ENCODE peak calls at places on chromosomes 4 and X, in ten cellular contexts. One of them, this sample, is unnamed.

GRCh38 chrX:124406294-124407013 is 60.1 kb downstream of the SH2D1A start:
- DNase-seq in CD4-positive, CD25-positive, alpha-beta regulatory T cell: peak
- DNase-seq in transverse colon: peak
- DNase-seq in iPS DF 6.9: peak
- DNase-seq in IMR-90: peak
- DNase-seq in GM12865: peak
- DNase-seq in left ventricle myocardium inferior: no peak
- DNase-seq in cardiac muscle cell: peak
- DNase-seq in K562: peak
- DNase-seq in naive thymus-derived CD4-positive, alpha-beta T cell: peak
- DNase-seq in this sample: peak

GRCh38 chrX:54530358-54530900 is 410 bp downstream of the GNL3L start:
- DNase-seq in transverse colon: no peak
- DNase-seq in CD4-positive, CD25-positive, alpha-beta regulatory T cell: no peak
- DNase-seq in GM12865: peak
- DNase-seq in left ventricle myocardium inferior: no peak
- DNase-seq in iPS DF 6.9: no peak
- DNase-seq in naive thymus-derived CD4-positive, alpha-beta T cell: peak
- DNase-seq in cardiac muscle cell: no peak
- DNase-seq in K562: peak
- DNase-seq in IMR-90: no peak
- DNase-seq in this sample: no peak

GRCh38 chrX:153411255-153411987 is at the start of gene ZFP92:
- DNase-seq in cardiac muscle cell: no peak
- DNase-seq in K562: peak
- DNase-seq in GM12865: no peak
- DNase-seq in IMR-90: no peak
- DNase-seq in transverse colon: peak
- DNase-seq in naive thymus-derived CD4-positive, alpha-beta T cell: peak
- DNase-seq in left ventricle myocardium inferior: peak
- DNase-seq in CD4-positive, CD25-positive, alpha-beta regulatory T cell: peak
- DNase-seq in iPS DF 6.9: no peak
- DNase-seq in this sample: no peak

GRCh38 chr4:87120411-87121162 is 99.8 kb downstream of the KLHL8 start:
- DNase-seq in cardiac muscle cell: peak
- DNase-seq in iPS DF 6.9: no peak
- DNase-seq in CD4-positive, CD25-positive, alpha-beta regulatory T cell: no peak
- DNase-seq in GM12865: no peak
- DNase-seq in transverse colon: peak
- DNase-seq in naive thymus-derived CD4-positive, alpha-beta T cell: no peak
- DNase-seq in IMR-90: peak
- DNase-seq in left ventricle myocardium inferior: no peak
- DNase-seq in K562: no peak
- DNase-seq in this sample: no peak

GRCh38 chr4:15037923-15038541 is 35.8 kb downstream of the CPEB2 start:
- DNase-seq in naive thymus-derived CD4-positive, alpha-beta T cell: no peak
- DNase-seq in cardiac muscle cell: no peak
- DNase-seq in GM12865: no peak
- DNase-seq in K562: no peak
- DNase-seq in transverse colon: no peak
- DNase-seq in left ventricle myocardium inferior: no peak
- DNase-seq in iPS DF 6.9: no peak
- DNase-seq in IMR-90: peak
- DNase-seq in CD4-positive, CD25-positive, alpha-beta regulatory T cell: no peak
- DNase-seq in this sample: no peak

GRCh38 chr4:108693819-108694218 is 43.4 kb downstream of the OSTC start:
- DNase-seq in K562: no peak
- DNase-seq in naive thymus-derived CD4-positive, alpha-beta T cell: no peak
- DNase-seq in transverse colon: no peak
- DNase-seq in cardiac muscle cell: no peak
- DNase-seq in IMR-90: peak
- DNase-seq in CD4-positive, CD25-positive, alpha-beta regulatory T cell: no peak
- DNase-seq in left ventricle myocardium inferior: no peak
- DNase-seq in iPS DF 6.9: no peak
- DNase-seq in GM12865: no peak
- DNase-seq in this sample: no peak

GRCh38 chr4:153467897-153468262 is 1.7 kb downstream of the TMEM131L start:
- DNase-seq in K562: no peak
- DNase-seq in IMR-90: no peak
- DNase-seq in iPS DF 6.9: no peak
- DNase-seq in naive thymus-derived CD4-positive, alpha-beta T cell: peak
- DNase-seq in CD4-positive, CD25-positive, alpha-beta regulatory T cell: no peak
- DNase-seq in cardiac muscle cell: no peak
- DNase-seq in transverse colon: no peak
- DNase-seq in left ventricle myocardium inferior: no peak
- DNase-seq in GM12865: peak
- DNase-seq in this sample: peak

GRCh38 chr4:111542056-111542455 is 603.2 kb upstream of the FAM241A start:
- DNase-seq in cardiac muscle cell: no peak
- DNase-seq in left ventricle myocardium inferior: no peak
- DNase-seq in naive thymus-derived CD4-positive, alpha-beta T cell: no peak
- DNase-seq in GM12865: no peak
- DNase-seq in K562: no peak
- DNase-seq in IMR-90: peak
- DNase-seq in iPS DF 6.9: no peak
- DNase-seq in CD4-positive, CD25-positive, alpha-beta regulatory T cell: no peak
- DNase-seq in transverse colon: no peak
- DNase-seq in this sample: no peak

GRCh38 chr4:121594796-121595526 is 101.8 kb downstream of the ANXA5 start:
- DNase-seq in left ventricle myocardium inferior: no peak
- DNase-seq in IMR-90: peak
- DNase-seq in iPS DF 6.9: no peak
- DNase-seq in CD4-positive, CD25-positive, alpha-beta regulatory T cell: no peak
- DNase-seq in GM12865: no peak
- DNase-seq in K562: no peak
- DNase-seq in naive thymus-derived CD4-positive, alpha-beta T cell: no peak
- DNase-seq in transverse colon: no peak
- DNase-seq in cardiac muscle cell: no peak
- DNase-seq in this sample: no peak

GRCh38 chr4:47640911-47641310 is 155.8 kb downstream of the ATP10D start:
- DNase-seq in IMR-90: peak
- DNase-seq in iPS DF 6.9: no peak
- DNase-seq in left ventricle myocardium inferior: no peak
- DNase-seq in cardiac muscle cell: no peak
- DNase-seq in transverse colon: no peak
- DNase-seq in naive thymus-derived CD4-positive, alpha-beta T cell: no peak
- DNase-seq in K562: no peak
- DNase-seq in CD4-positive, CD25-positive, alpha-beta regulatory T cell: no peak
- DNase-seq in GM12865: no peak
- DNase-seq in this sample: no peak

DNA sequence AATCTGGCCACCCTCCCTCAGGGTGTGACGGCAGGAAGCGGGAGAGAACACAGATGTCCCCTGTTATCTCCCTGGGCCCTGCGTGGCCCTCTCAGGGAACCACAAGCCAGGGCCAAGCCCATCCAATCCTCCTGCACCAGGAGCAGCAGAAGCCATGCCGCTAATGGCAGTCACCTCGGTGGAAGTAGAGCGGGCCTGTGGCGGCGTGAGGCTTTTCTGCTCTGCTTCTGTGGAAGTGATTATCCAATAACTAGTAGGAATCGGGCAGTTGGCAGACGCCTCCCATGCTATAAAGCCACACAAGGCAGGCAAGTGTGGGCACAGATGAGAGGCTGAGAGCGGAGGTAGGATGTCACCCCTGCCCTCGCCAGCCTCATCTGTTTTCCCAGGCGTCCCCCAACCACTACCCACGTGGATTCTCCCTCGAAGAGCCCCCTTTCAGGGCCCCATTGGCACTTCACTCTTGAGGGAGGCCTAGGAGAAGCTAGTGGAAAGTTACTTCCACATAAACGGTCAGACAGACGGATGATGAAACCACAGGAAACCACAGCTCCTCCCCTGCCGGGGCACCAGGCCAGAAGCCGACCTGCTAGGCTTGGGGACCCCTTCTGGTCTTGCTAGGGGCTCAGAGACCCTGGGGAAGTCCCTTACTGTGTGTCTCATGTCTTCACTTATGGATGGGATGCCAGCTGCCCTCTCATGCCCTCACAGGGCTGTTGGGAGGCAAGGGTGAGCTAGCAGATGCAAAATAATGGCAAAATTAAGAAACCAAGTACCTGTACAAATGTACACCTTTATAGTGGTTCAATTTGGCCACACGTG is 18.8 kb upstream of the TMSB4X start:
- DNase-seq in left ventricle myocardium inferior: peak
- DNase-seq in iPS DF 6.9: no peak
- DNase-seq in CD4-positive, CD25-positive, alpha-beta regulatory T cell: peak
- DNase-seq in naive thymus-derived CD4-positive, alpha-beta T cell: peak
- DNase-seq in GM12865: peak
- DNase-seq in cardiac muscle cell: no peak
- DNase-seq in IMR-90: peak
- DNase-seq in K562: peak
- DNase-seq in transverse colon: peak
- DNase-seq in this sample: peak
- H3K4me3 ChIP-seq in left ventricle myocardium inferior: no peak
- H3K4me3 ChIP-seq in iPS DF 6.9: no peak
- H3K4me3 ChIP-seq in CD4-positive, CD25-positive, alpha-beta regulatory T cell: peak
- H3K4me3 ChIP-seq in naive thymus-derived CD4-positive, alpha-beta T cell: peak
- H3K4me3 ChIP-seq in GM12865: peak
- H3K4me3 ChIP-seq in cardiac muscle cell: no peak
- H3K4me3 ChIP-seq in IMR-90: no peak
- H3K4me3 ChIP-seq in K562: peak
- H3K4me3 ChIP-seq in transverse colon: no peak
- H3K4me3 ChIP-seq in this sample: peak

GRCh38 chr4:80197601-80198444 is 520 bp downstream of the PRDM8 start:
- DNase-seq in CD4-positive, CD25-positive, alpha-beta regulatory T cell: no peak
- DNase-seq in transverse colon: no peak
- DNase-seq in iPS DF 6.9: no peak
- DNase-seq in GM12865: no peak
- DNase-seq in K562: no peak
- DNase-seq in cardiac muscle cell: peak
- DNase-seq in left ventricle myocardium inferior: no peak
- DNase-seq in IMR-90: no peak
- DNase-seq in naive thymus-derived CD4-positive, alpha-beta T cell: no peak
- DNase-seq in this sample: no peak

GRCh38 chr4:80202190-80202711 is 4.9 kb downstream of the PRDM8 start:
- DNase-seq in cardiac muscle cell: peak
- DNase-seq in CD4-positive, CD25-positive, alpha-beta regulatory T cell: peak
- DNase-seq in left ventricle myocardium inferior: peak
- DNase-seq in naive thymus-derived CD4-positive, alpha-beta T cell: peak
- DNase-seq in iPS DF 6.9: no peak
- DNase-seq in transverse colon: peak
- DNase-seq in GM12865: peak
- DNase-seq in IMR-90: peak
- DNase-seq in K562: no peak
- DNase-seq in this sample: peak

GRCh38 chr4:80199004-80199579 is 1.8 kb downstream of the PRDM8 start:
- DNase-seq in K562: no peak
- DNase-seq in IMR-90: no peak
- DNase-seq in left ventricle myocardium inferior: no peak
- DNase-seq in iPS DF 6.9: no peak
- DNase-seq in transverse colon: no peak
- DNase-seq in naive thymus-derived CD4-positive, alpha-beta T cell: no peak
- DNase-seq in GM12865: no peak
- DNase-seq in CD4-positive, CD25-positive, alpha-beta regulatory T cell: no peak
- DNase-seq in cardiac muscle cell: no peak
- DNase-seq in this sample: no peak

GRCh38 chr4:80201326-80202151 is 4.2 kb downstream of the PRDM8 start:
- DNase-seq in CD4-positive, CD25-positive, alpha-beta regulatory T cell: peak
- DNase-seq in IMR-90: peak
- DNase-seq in GM12865: peak
- DNase-seq in iPS DF 6.9: no peak
- DNase-seq in cardiac muscle cell: peak
- DNase-seq in left ventricle myocardium inferior: peak
- DNase-seq in K562: no peak
- DNase-seq in transverse colon: peak
- DNase-seq in naive thymus-derived CD4-positive, alpha-beta T cell: peak
- DNase-seq in this sample: peak

GRCh38 chr4:80199947-80200346 is 2.6 kb downstream of the PRDM8 start:
- DNase-seq in K562: no peak
- DNase-seq in naive thymus-derived CD4-positive, alpha-beta T cell: no peak
- DNase-seq in transverse colon: no peak
- DNase-seq in left ventricle myocardium inferior: no peak
- DNase-seq in iPS DF 6.9: no peak
- DNase-seq in cardiac muscle cell: no peak
- DNase-seq in GM12865: no peak
- DNase-seq in IMR-90: no peak
- DNase-seq in CD4-positive, CD25-positive, alpha-beta regulatory T cell: no peak
- DNase-seq in this sample: no peak
- H3K4me3 ChIP-seq in K562: no peak
- H3K4me3 ChIP-seq in naive thymus-derived CD4-positive, alpha-beta T cell: no peak
- H3K4me3 ChIP-seq in transverse colon: no peak
- H3K4me3 ChIP-seq in left ventricle myocardium inferior: no peak
- H3K4me3 ChIP-seq in iPS DF 6.9: no peak
- H3K4me3 ChIP-seq in cardiac muscle cell: no peak
- H3K4me3 ChIP-seq in GM12865: no peak
- H3K4me3 ChIP-seq in IMR-90: no peak
- H3K4me3 ChIP-seq in CD4-positive, CD25-positive, alpha-beta regulatory T cell: no peak
- H3K4me3 ChIP-seq in this sample: no peak

GRCh38 chr4:188660796-188661195 is 521.6 kb downstream of the TRIML1 start:
- DNase-seq in K562: no peak
- DNase-seq in IMR-90: no peak
- DNase-seq in left ventricle myocardium inferior: no peak
- DNase-seq in GM12865: no peak
- DNase-seq in naive thymus-derived CD4-positive, alpha-beta T cell: no peak
- DNase-seq in CD4-positive, CD25-positive, alpha-beta regulatory T cell: no peak
- DNase-seq in iPS DF 6.9: no peak
- DNase-seq in cardiac muscle cell: no peak
- DNase-seq in transverse colon: no peak
- DNase-seq in this sample: no peak

GRCh38 chr4:188661502-188661901 is 522.3 kb downstream of the TRIML1 start:
- DNase-seq in IMR-90: peak
- DNase-seq in K562: no peak
- DNase-seq in left ventricle myocardium inferior: no peak
- DNase-seq in iPS DF 6.9: no peak
- DNase-seq in naive thymus-derived CD4-positive, alpha-beta T cell: no peak
- DNase-seq in transverse colon: no peak
- DNase-seq in GM12865: no peak
- DNase-seq in CD4-positive, CD25-positive, alpha-beta regulatory T cell: no peak
- DNase-seq in cardiac muscle cell: no peak
- DNase-seq in this sample: no peak

GRCh38 chr4:188657365-188657764 is 518.1 kb downstream of the TRIML1 start:
- DNase-seq in K562: no peak
- DNase-seq in CD4-positive, CD25-positive, alpha-beta regulatory T cell: no peak
- DNase-seq in iPS DF 6.9: no peak
- DNase-seq in transverse colon: no peak
- DNase-seq in cardiac muscle cell: no peak
- DNase-seq in naive thymus-derived CD4-positive, alpha-beta T cell: no peak
- DNase-seq in IMR-90: no peak
- DNase-seq in left ventricle myocardium inferior: no peak
- DNase-seq in GM12865: no peak
- DNase-seq in this sample: no peak

GRCh38 chr4:188663369-188663768 is 524.1 kb downstream of the TRIML1 start:
- DNase-seq in iPS DF 6.9: no peak
- DNase-seq in left ventricle myocardium inferior: no peak
- DNase-seq in naive thymus-derived CD4-positive, alpha-beta T cell: no peak
- DNase-seq in CD4-positive, CD25-positive, alpha-beta regulatory T cell: no peak
- DNase-seq in GM12865: no peak
- DNase-seq in K562: no peak
- DNase-seq in cardiac muscle cell: no peak
- DNase-seq in IMR-90: no peak
- DNase-seq in transverse colon: no peak
- DNase-seq in this sample: no peak

GRCh38 chr4:188658958-188659522 is 519.8 kb downstream of the TRIML1 start:
- DNase-seq in naive thymus-derived CD4-positive, alpha-beta T cell: no peak
- DNase-seq in iPS DF 6.9: peak
- DNase-seq in transverse colon: no peak
- DNase-seq in IMR-90: no peak
- DNase-seq in left ventricle myocardium inferior: no peak
- DNase-seq in CD4-positive, CD25-positive, alpha-beta regulatory T cell: no peak
- DNase-seq in K562: peak
- DNase-seq in cardiac muscle cell: no peak
- DNase-seq in GM12865: no peak
- DNase-seq in this sample: no peak
- H3K4me3 ChIP-seq in naive thymus-derived CD4-positive, alpha-beta T cell: no peak
- H3K4me3 ChIP-seq in iPS DF 6.9: no peak
- H3K4me3 ChIP-seq in transverse colon: no peak
- H3K4me3 ChIP-seq in IMR-90: no peak
- H3K4me3 ChIP-seq in left ventricle myocardium inferior: no peak
- H3K4me3 ChIP-seq in CD4-positive, CD25-positive, alpha-beta regulatory T cell: no peak
- H3K4me3 ChIP-seq in K562: no peak
- H3K4me3 ChIP-seq in cardiac muscle cell: no peak
- H3K4me3 ChIP-seq in GM12865: no peak
- H3K4me3 ChIP-seq in this sample: no peak

GRCh38 chrX:19670321-19670750 is 155.0 kb upstream of the MAP3K15 start:
- DNase-seq in GM12865: no peak
- DNase-seq in iPS DF 6.9: no peak
- DNase-seq in transverse colon: no peak
- DNase-seq in cardiac muscle cell: no peak
- DNase-seq in naive thymus-derived CD4-positive, alpha-beta T cell: no peak
- DNase-seq in left ventricle myocardium inferior: no peak
- DNase-seq in CD4-positive, CD25-positive, alpha-beta regulatory T cell: no peak
- DNase-seq in K562: no peak
- DNase-seq in IMR-90: peak
- DNase-seq in this sample: no peak
- H3K4me3 ChIP-seq in GM12865: no peak
- H3K4me3 ChIP-seq in iPS DF 6.9: no peak
- H3K4me3 ChIP-seq in transverse colon: no peak
- H3K4me3 ChIP-seq in cardiac muscle cell: no peak
- H3K4me3 ChIP-seq in naive thymus-derived CD4-positive, alpha-beta T cell: no peak
- H3K4me3 ChIP-seq in left ventricle myocardium inferior: peak
- H3K4me3 ChIP-seq in CD4-positive, CD25-positive, alpha-beta regulatory T cell: no peak
- H3K4me3 ChIP-seq in K562: no peak
- H3K4me3 ChIP-seq in IMR-90: peak
- H3K4me3 ChIP-seq in this sample: no peak

This sample was measured in Jurkat, Clone E6-1.